ENCODE peak calls at places on chromosomes 12 and 14, in eight cellular contexts. G, X, S, L, N, D, O and H are unnamed samples. For H3K27me3, the result is how much of the 10 kb centered on the place peaks cover.

GRCh38 chr12:101931498-101932326 is 54.3 kb downstream of the DRAM1 start:
- DNase-seq in G (no peak), X (no peak), S (no peak), L (no peak), N (no peak), D (no peak), O (no peak), H (no peak)

GRCh38 chr12:68263366-68263765 is 10.0 kb upstream of the IL22 start:
- DNase-seq in G (no peak), X (no peak), S (no peak), L (peak), N (no peak), D (no peak), O (no peak), H (no peak)

GRCh38 chr12:132206093-132206434 is 61.8 kb downstream of the NOC4L start:
- DNase-seq in G (no peak), X (no peak), S (no peak), L (no peak), N (no peak), D (no peak), O (no peak), H (no peak)

GRCh38 chr14:39219075-39219499 is 14.6 kb upstream of the MIA2 start:
- DNase-seq in G (no peak), X (peak), S (no peak), L (peak), N (no peak), D (no peak), O (no peak), H (no peak)

GRCh38 chr12:46701356-46701755 is 124.4 kb downstream of the SLC38A4 start:
- DNase-seq in G (no peak), X (no peak), S (no peak), L (no peak), N (no peak), D (no peak), O (no peak), H (no peak)

GRCh38 chr12:11663128-11663527 is 13.7 kb downstream of the ETV6 start:
- DNase-seq in G (no peak), X (no peak), S (peak), L (no peak), N (no peak), D (no peak), O (no peak), H (no peak)

GRCh38 chr12:10131101-10131632 is 1.2 kb upstream of the CLEC7A start:
- DNase-seq in G (no peak), X (no peak), S (peak), L (no peak), N (no peak), D (no peak), O (no peak), H (no peak)

GRCh38 chr14:92570863-92571262 is 57.3 kb downstream of the RIN3 start:
- DNase-seq in G (no peak), X (no peak), S (no peak), L (no peak), N (no peak), D (no peak), O (no peak), H (no peak)

GRCh38 chr12:52525661-52526499 is 5.7 kb upstream of the KRT5 start:
- DNase-seq in G (no peak), X (no peak), S (no peak), L (no peak), N (no peak), D (no peak), O (no peak), H (no peak)

GRCh38 chr14:75060420-75060819 is 3.4 kb downstream of the ACYP1 start:
- DNase-seq in G (no peak), X (no peak), S (no peak), L (no peak), N (no peak), D (no peak), O (no peak), H (no peak)

GRCh38 chr12:88258396-88258795 is 116.3 kb downstream of the TMTC3 start:
- DNase-seq in G (no peak), X (no peak), S (no peak), L (no peak), N (no peak), D (no peak), O (no peak), H (no peak)

GRCh38 chr12:11688831-11689230 is 39.4 kb downstream of the ETV6 start:
- DNase-seq in G (no peak), X (no peak), S (no peak), L (no peak), N (no peak), D (no peak), O (no peak), H (no peak)

GRCh38 chr12:119804011-119804641 is 73.0 kb downstream of the CIT start:
- DNase-seq in G (peak), X (peak), S (peak), L (peak), N (no peak), D (peak), O (peak), H (peak)

GRCh38 chr12:25723921-25724491 is 170.9 kb upstream of the LMNTD1 start:
- DNase-seq in G (peak), X (no peak), S (no peak), L (no peak), N (no peak), D (no peak), O (no peak), H (no peak)

GRCh38 chr12:56128669-56129209 is 672 bp downstream of the ESYT1 start:
- DNase-seq in G (peak), X (no peak), S (peak), L (peak), N (no peak), D (no peak), O (peak), H (peak)

GRCh38 chr14:71586131-71586893 is 345.9 kb upstream of the RGS6 start:
- DNase-seq in G (peak), X (no peak), S (peak), L (no peak), N (peak), D (no peak), O (peak), H (no peak)

GRCh38 chr12:50203691-50204090 is 36.5 kb upstream of the CERS5 start:
- DNase-seq in G (peak), X (no peak), S (no peak), L (no peak), N (no peak), D (no peak), O (no peak), H (no peak)

GRCh38 chr12:52235001-52235760 is 2.1 kb downstream of the KRT7 start:
- DNase-seq in G (no peak), X (no peak), S (no peak), L (no peak), N (no peak), D (no peak), O (no peak), H (no peak)

GRCh38 chr12:104555650-104556049 is 98.9 kb downstream of the CHST11 start:
- DNase-seq in G (no peak), X (no peak), S (no peak), L (no peak), N (no peak), D (no peak), O (no peak), H (no peak)

GRCh38 chr12:30884804-30885203 is 41.7 kb upstream of the TSPAN11 start:
- DNase-seq in G (no peak), X (no peak), S (no peak), L (no peak), N (no peak), D (no peak), O (no peak), H (no peak)

GRCh38 chr12:107319536-107320030 is 226.2 kb upstream of the CRY1 start:
- DNase-seq in G (peak), X (no peak), S (peak), L (no peak), N (peak), D (no peak), O (no peak), H (no peak)

GRCh38 chr14:21985081-21985480 is 311.5 kb upstream of the OR4E1 start:
- DNase-seq in G (peak), X (no peak), S (peak), L (no peak), N (no peak), D (no peak), O (no peak), H (no peak)

GRCh38 chr14:79564371-79564770 is 646.9 kb downstream of the DIO2 start:
- DNase-seq in G (no peak), X (no peak), S (no peak), L (peak), N (no peak), D (no peak), O (no peak), H (no peak)

GRCh38 chr12:6262211-6262610 is 48.3 kb upstream of the PLEKHG6 start:
- DNase-seq in G (no peak), X (no peak), S (no peak), L (no peak), N (no peak), D (no peak), O (no peak), H (no peak)

GRCh38 chr12:3965096-3965495 is 91.9 kb upstream of the PARP11 start:
- DNase-seq in G (no peak), X (no peak), S (no peak), L (no peak), N (no peak), D (no peak), O (no peak), H (no peak)

GRCh38 chr14:94489336-94489735 is 13.3 kb upstream of the SERPINA9 start:
- DNase-seq in G (no peak), X (no peak), S (no peak), L (no peak), N (no peak), D (no peak), O (no peak), H (no peak)

GRCh38 chr12:22743700-22744099 is 118.7 kb downstream of the ETNK1 start:
- DNase-seq in G (no peak), X (no peak), S (no peak), L (no peak), N (no peak), D (no peak), O (no peak), H (no peak)

GRCh38 chr12:40344312-40344711 is 119.5 kb downstream of the LRRK2 start:
- DNase-seq in G (no peak), X (no peak), S (no peak), L (no peak), N (no peak), D (no peak), O (no peak), H (no peak)

GRCh38 chr12:11635341-11635740 is 14.1 kb upstream of the ETV6 start:
- DNase-seq in G (peak), X (no peak), S (no peak), L (no peak), N (no peak), D (no peak), O (no peak), H (no peak)

GRCh38 chr14:76186318-76187027 is 34.8 kb downstream of the GPATCH2L start:
- DNase-seq in G (no peak), X (no peak), S (no peak), L (no peak), N (no peak), D (no peak), O (no peak), H (no peak)

GRCh38 chr14:56133547-56133946 is 15.3 kb downstream of the PELI2 start:
- DNase-seq in G (no peak), X (no peak), S (no peak), L (no peak), N (no peak), D (peak), O (no peak), H (no peak)

GRCh38 chr12:1529862-1530591 is 64.4 kb downstream of the FBXL14 start:
- DNase-seq in G (no peak), X (no peak), S (peak), L (no peak), N (no peak), D (no peak), O (no peak), H (peak)

GRCh38 chr14:36771256-36771655 is 109.6 kb downstream of the PAX9 start:
- DNase-seq in G (no peak), X (peak), S (no peak), L (no peak), N (no peak), D (no peak), O (no peak), H (no peak)

GRCh38 chr12:47877081-47877480 is 27.7 kb downstream of the VDR start:
- DNase-seq in G (no peak), X (no peak), S (no peak), L (no peak), N (no peak), D (no peak), O (no peak), H (no peak)

GRCh38 chr12:47875732-47876131 is 29.1 kb downstream of the VDR start:
- DNase-seq in G (no peak), X (no peak), S (no peak), L (no peak), N (no peak), D (no peak), O (no peak), H (no peak)

GRCh38 chr12:47874316-47874715 is 30.5 kb downstream of the VDR start:
- DNase-seq in G (no peak), X (no peak), S (no peak), L (no peak), N (no peak), D (no peak), O (no peak), H (no peak)

GRCh38 chr12:47878293-47878917 is 26.4 kb downstream of the VDR start:
- DNase-seq in G (no peak), X (no peak), S (no peak), L (no peak), N (no peak), D (no peak), O (no peak), H (no peak)

GRCh38 chr12:47876404-47876960 is 28.3 kb downstream of the VDR start:
- DNase-seq in G (peak), X (no peak), S (no peak), L (no peak), N (no peak), D (no peak), O (no peak), H (no peak)
- H3K27me3 ChIP-seq in G (under half), X (under half), S (under half), L (under half), N (under half), D (under half), O (under half), H (under half)

DNA sequence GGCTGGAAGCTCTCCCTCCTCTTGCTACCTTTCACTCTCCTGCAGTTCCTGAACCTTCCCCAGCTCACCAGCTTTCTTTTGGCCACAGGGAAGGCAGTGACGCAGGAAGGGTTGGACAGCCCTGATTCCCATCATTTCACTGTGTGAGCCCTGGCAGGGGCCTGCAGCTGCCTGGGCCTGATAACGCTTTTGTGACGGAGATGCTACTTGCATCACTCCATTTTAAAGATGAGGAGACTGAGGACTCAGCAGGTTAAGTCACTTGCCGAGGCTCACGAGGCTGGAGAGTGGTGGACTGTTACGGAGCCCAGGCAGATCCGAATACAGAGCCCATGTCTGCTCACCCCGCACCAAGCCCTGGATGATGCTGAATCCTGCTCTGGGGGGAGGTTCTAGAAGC is 145.3 kb downstream of the RBM19 start:
- DNase-seq in G (no peak), X (no peak), S (no peak), L (no peak), N (no peak), D (no peak), O (no peak), H (no peak)
- H3K27me3 ChIP-seq in G (under half), X (under half), S (under half), L (under half), N (under half), D (under half), O (under half), H (under half)

GRCh38 chr14:104118006-104118844 is 20.2 kb upstream of the KIF26A start:
- DNase-seq in G (no peak), X (no peak), S (no peak), L (no peak), N (no peak), D (peak), O (no peak), H (no peak)

GRCh38 chr14:104117341-104118005 is 20.9 kb upstream of the KIF26A start:
- DNase-seq in G (no peak), X (no peak), S (no peak), L (no peak), N (no peak), D (peak), O (no peak), H (no peak)

GRCh38 chr14:104115131-104115600 is 23.2 kb upstream of the KIF26A start:
- DNase-seq in G (no peak), X (no peak), S (no peak), L (no peak), N (no peak), D (peak), O (no peak), H (no peak)

GRCh38 chr14:104115691-104116543 is 22.5 kb upstream of the KIF26A start:
- DNase-seq in G (no peak), X (no peak), S (no peak), L (no peak), N (no peak), D (peak), O (no peak), H (no peak)

DNA sequence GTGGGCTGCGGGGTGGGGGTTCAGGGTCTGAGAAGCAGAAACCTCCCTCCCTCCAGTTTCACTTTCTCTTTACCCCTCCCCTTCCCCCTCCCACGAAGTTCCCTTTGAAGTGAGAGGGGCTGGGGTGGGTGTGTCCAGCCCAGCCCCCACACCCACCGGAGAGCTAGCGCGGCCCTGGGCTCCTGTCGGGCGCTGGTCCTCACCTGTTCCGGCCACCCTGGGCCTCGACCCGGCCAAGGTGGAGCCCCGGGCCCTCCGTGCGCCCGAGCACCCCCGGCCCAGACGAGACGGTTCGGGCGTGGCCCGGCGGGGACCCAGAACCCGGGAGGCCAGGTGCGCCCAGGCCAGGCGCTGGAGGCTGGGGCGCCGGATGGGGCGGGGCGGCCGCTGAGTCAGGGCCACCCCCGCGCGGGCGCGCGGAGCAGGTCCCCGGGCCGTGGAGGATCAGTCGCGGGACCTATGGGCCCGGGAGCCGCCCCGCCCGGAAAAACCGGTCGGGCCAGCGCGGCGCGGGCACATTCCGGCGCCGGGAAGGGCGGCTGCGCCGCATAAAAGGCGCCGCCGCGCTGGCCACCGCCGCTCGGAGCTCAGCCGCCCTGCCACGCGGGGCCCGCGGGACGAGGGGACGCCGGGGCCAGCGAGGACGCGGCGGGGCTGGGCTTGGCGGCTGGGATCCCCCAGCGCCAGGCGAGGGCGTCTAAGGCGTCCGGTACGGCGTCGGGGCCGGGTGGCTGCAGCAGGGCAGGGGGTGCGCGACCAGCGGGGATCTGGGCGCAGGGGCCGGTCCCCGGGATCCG is 21.6 kb upstream of the KIF26A start:
- DNase-seq in G (peak), X (no peak), S (peak), L (no peak), N (no peak), D (peak), O (no peak), H (no peak)
- H3K27me3 ChIP-seq in G (under half), X (under half), S (half or more), L (under half), N (under half), D (under half), O (under half), H (under half)

GRCh38 chr14:100566119-100566518 is 21.1 kb downstream of the BEGAIN start:
- DNase-seq in G (no peak), X (no peak), S (no peak), L (no peak), N (no peak), D (peak), O (no peak), H (no peak)
- H3K27me3 ChIP-seq in G (under half), X (half or more), S (half or more), L (under half), N (under half), D (under half), O (under half), H (under half)